ENCODE peak calls at places on chromosomes 13 and 19, in ten cellular contexts. P is neuronal stem cell, F is transverse colon, N is iPS DF 6.9, V is HCT116, Y is mucosa of descending colon, G is aorta, C is fibroblast of lung, S is ascending aorta, W is left ventricle myocardium inferior. Z is an unnamed sample. For H3K4me1, the result is how much of the 10 kb centered on the place peaks cover.

GRCh38 chr19:46147791-46148288 is at the start of gene IGFL2:
- DNase-seq in V (peak), G (no peak), P (no peak), F (no peak), Y (no peak), C (no peak), W (no peak), S (no peak), N (no peak), Z (no peak)

GRCh38 chr19:11361037-11361770 is 6.0 kb downstream of the PLPPR2 start:
- DNase-seq in P (peak), N (no peak), G (no peak), F (peak), S (no peak), V (no peak), W (no peak), C (no peak), Y (peak), Z (no peak)

GRCh38 chr13:75636339-75637095 is 387 bp downstream of the LMO7 start:
- DNase-seq in N (no peak), F (peak), V (no peak), Y (peak), C (peak), S (peak), G (peak), P (peak), W (peak), Z (peak)

GRCh38 chr13:40971321-40971720 is 47.8 kb downstream of the ELF1 start:
- DNase-seq in N (no peak), P (no peak), V (no peak), W (no peak), S (no peak), C (no peak), F (no peak), Y (no peak), G (no peak), Z (no peak)

GRCh38 chr19:39937094-39937493 is 2.7 kb upstream of the FCGBP start:
- DNase-seq in G (no peak), V (no peak), S (no peak), N (no peak), Y (no peak), P (no peak), C (no peak), F (no peak), W (no peak), Z (no peak)

GRCh38 chr13:28597641-28598040 is 61.3 kb upstream of the POMP start:
- DNase-seq in S (no peak), C (peak), V (no peak), Y (no peak), P (no peak), W (no peak), N (no peak), G (no peak), F (no peak), Z (no peak)

GRCh38 chr19:1238373-1239303 is 833 bp upstream of the CBARP start:
- DNase-seq in C (no peak), G (no peak), S (no peak), W (no peak), F (no peak), N (no peak), Y (no peak), V (no peak), P (no peak), Z (no peak)

GRCh38 chr19:17522988-17523872 is 11.8 kb downstream of the PGLS start:
- DNase-seq in S (peak), C (no peak), W (peak), Y (peak), G (no peak), V (no peak), N (no peak), F (peak), P (no peak), Z (no peak)

GRCh38 chr13:28716511-28716910 is 2.3 kb downstream of the SLC46A3 start:
- DNase-seq in W (peak), F (peak), P (no peak), Y (peak), V (peak), S (peak), G (no peak), C (peak), N (no peak), Z (no peak)

GRCh38 chr13:76016799-76017198 is 380.7 kb downstream of the LMO7 start:
- DNase-seq in S (no peak), C (peak), Y (no peak), G (no peak), N (peak), F (peak), W (no peak), P (peak), V (peak), Z (peak)

GRCh38 chr19:38877781-38878574 is at the start of gene RINL:
- DNase-seq in Y (peak), S (no peak), G (no peak), V (no peak), C (no peak), F (peak), W (no peak), P (no peak), N (no peak), Z (no peak)

GRCh38 chr19:13920940-13921744 is 15.1 kb downstream of the CC2D1A start:
- DNase-seq in W (no peak), S (no peak), C (peak), V (peak), N (no peak), G (no peak), Y (no peak), F (no peak), P (no peak), Z (peak)

GRCh38 chr19:39677931-39678889 is 22.5 kb downstream of the LGALS16 start:
- DNase-seq in W (no peak), N (no peak), F (no peak), V (no peak), C (no peak), Y (no peak), P (no peak), S (no peak), G (no peak), Z (no peak)

GRCh38 chr19:30670562-30671513 is 298.7 kb downstream of the ZNF536 start:
- DNase-seq in F (no peak), V (no peak), P (no peak), C (no peak), W (no peak), G (peak), S (peak), N (no peak), Y (no peak), Z (no peak)

GRCh38 chr19:38720559-38721236 is 23.6 kb downstream of the CAPN12 start:
- DNase-seq in V (no peak), C (no peak), Y (no peak), N (no peak), G (no peak), F (no peak), P (no peak), S (no peak), W (no peak), Z (no peak)

GRCh38 chr13:25860862-25861261 is 191.0 kb downstream of the SHISA2 start:
- DNase-seq in W (no peak), P (no peak), C (peak), N (no peak), Y (no peak), V (no peak), G (no peak), S (no peak), F (no peak), Z (no peak)

GRCh38 chr13:25847145-25847544 is 204.7 kb downstream of the SHISA2 start:
- DNase-seq in S (no peak), V (no peak), C (no peak), G (no peak), N (no peak), W (no peak), P (no peak), F (no peak), Y (no peak), Z (no peak)

GRCh38 chr19:48239582-48240141 is 16.1 kb downstream of the CARD8 start:
- DNase-seq in N (no peak), C (no peak), Y (no peak), F (no peak), V (no peak), S (no peak), W (no peak), P (no peak), G (no peak), Z (no peak)

GRCh38 chr19:44718441-44719261 is 19.7 kb downstream of the CEACAM16 start:
- DNase-seq in V (no peak), W (peak), G (peak), S (peak), Y (no peak), C (peak), F (peak), P (peak), N (peak), Z (peak)

GRCh38 chr13:85462792-85463425 is 336.3 kb downstream of the SLITRK6 start:
- DNase-seq in P (no peak), C (no peak), S (no peak), W (no peak), V (no peak), N (no peak), Y (no peak), F (no peak), G (no peak), Z (no peak)

GRCh38 chr19:29105629-29106352 is 107.2 kb downstream of the UQCRFS1 start:
- DNase-seq in S (no peak), Y (no peak), P (no peak), F (no peak), N (no peak), C (no peak), G (peak), V (no peak), W (no peak), Z (no peak)

GRCh38 chr13:27622881-27623280 is 1.2 kb downstream of the POLR1D start:
- DNase-seq in G (no peak), C (no peak), P (no peak), N (no peak), Y (no peak), W (no peak), F (no peak), S (no peak), V (no peak), Z (no peak)

GRCh38 chr19:41945135-41945766 is 13.9 kb downstream of the RABAC1 start:
- DNase-seq in S (no peak), W (no peak), G (no peak), C (no peak), P (no peak), F (peak), N (no peak), Y (peak), V (no peak), Z (no peak)

DNA sequence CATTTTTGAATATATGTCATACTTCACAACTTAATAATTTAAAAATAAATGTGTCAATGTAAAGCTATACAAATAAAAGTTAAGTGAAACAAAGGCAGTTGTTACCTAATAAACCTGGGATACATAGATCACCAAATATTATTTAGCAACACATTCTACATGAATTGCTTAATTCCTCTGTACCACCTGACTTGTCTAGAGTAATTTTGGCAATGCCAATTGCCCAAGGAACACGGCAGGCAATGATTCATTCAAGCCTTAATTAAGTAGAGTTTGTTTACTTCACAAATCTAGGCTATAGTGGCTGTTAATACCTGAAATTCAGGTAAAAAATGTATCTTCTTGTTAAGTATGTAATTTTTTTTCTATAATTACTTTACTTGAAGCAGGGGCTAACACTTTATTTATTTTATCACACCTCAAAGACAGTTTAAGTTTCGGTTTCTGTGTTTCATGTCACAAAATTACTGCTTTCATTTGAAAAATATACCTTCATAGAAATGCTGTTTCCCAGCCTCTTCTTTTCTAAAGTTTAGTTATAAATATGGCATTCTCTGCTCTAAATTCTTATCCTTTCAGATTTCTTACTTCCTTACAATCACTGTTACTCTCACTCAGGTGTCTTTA is 705.7 kb downstream of the SLITRK5 start:
- DNase-seq in F (no peak), V (no peak), N (no peak), G (no peak), P (no peak), W (no peak), S (no peak), Y (no peak), C (no peak), Z (no peak)
- H3K4me3 ChIP-seq in F (no peak), V (no peak), N (no peak), G (no peak), P (no peak), W (no peak), S (no peak), Y (no peak), C (no peak), Z (no peak)

DNA sequence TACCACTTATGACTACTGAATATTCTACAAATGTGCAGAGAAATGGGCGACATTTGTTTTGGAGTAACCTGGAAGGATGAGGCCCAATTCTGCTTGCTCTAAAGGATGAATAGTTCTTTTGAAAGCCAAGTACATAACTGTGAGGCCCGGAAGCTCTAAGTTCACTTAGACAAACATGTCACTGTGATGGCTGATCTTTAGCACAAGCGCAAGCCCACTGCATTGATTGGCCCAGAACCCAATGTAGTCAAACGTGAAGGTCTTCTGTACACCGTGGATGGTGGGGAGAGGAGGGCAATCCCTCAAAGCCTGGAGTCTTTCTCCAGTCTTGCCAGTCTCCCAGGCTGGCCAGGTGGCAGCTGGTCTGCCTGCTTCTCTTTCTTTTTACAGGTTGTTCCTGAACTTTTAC is 139.6 kb downstream of the RFC3 start:
- DNase-seq in N (no peak), C (no peak), P (no peak), F (no peak), G (no peak), S (no peak), Y (no peak), V (no peak), W (no peak), Z (no peak)
- H3K4me1 ChIP-seq in N (under half), C (under half), P (under half), F (under half), G (under half), S (under half), Y (under half), V (under half), W (under half), Z (under half)

GRCh38 chr19:55673465-55673864 is 1.6 kb upstream of the EPN1 start:
- DNase-seq in F (no peak), V (no peak), N (no peak), G (no peak), S (no peak), P (no peak), W (no peak), C (no peak), Y (no peak), Z (no peak)
- H3K4me3 ChIP-seq in F (no peak), V (no peak), N (no peak), G (no peak), S (no peak), P (no peak), W (no peak), C (no peak), Y (no peak), Z (no peak)

DNA sequence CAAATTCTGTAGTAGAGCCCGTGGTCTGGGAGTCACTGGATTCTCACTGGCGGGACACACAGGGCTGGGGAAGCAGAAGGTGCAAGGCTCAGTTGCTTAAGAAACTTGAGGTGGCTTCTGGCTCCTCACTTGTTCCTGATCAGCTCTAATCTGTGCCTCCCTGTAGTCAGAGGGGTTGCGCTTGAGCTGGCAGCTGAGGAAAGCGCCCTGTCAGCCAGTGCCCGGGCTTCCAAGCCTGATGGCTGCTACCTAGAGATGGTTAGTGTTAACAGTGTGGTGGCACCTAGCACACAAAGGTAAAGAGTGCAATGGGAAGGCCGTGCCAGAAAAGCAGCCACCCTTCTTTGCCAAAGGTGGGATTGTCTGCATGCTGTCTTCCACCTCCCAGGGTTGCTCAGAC is 8.8 kb downstream of the HNRNPM start:
- DNase-seq in C (no peak), P (no peak), Y (no peak), V (no peak), W (no peak), G (no peak), S (no peak), F (no peak), N (no peak), Z (no peak)
- H3K4me1 ChIP-seq in C (under half), P (under half), Y (under half), V (under half), W (half or more), G (under half), S (under half), F (under half), N (under half), Z (under half)

GRCh38 chr13:109787135-109787954 is 962 bp upstream of the IRS2 start:
- DNase-seq in C (no peak), N (no peak), P (peak), W (peak), Y (peak), F (peak), S (peak), G (peak), V (no peak), Z (peak)
- H3K4me3 ChIP-seq in C (peak), N (peak), P (peak), W (peak), Y (peak), F (peak), S (peak), G (peak), V (peak), Z (peak)

GRCh38 chr19:19448238-19448544 is 42.7 kb downstream of the GATAD2A start:
- DNase-seq in V (no peak), S (no peak), W (no peak), N (no peak), C (no peak), Y (no peak), P (no peak), F (no peak), G (no peak), Z (no peak)

GRCh38 chr19:19447536-19448237 is 42.2 kb downstream of the GATAD2A start:
- DNase-seq in Y (no peak), N (no peak), V (no peak), W (no peak), C (no peak), P (no peak), S (no peak), F (no peak), G (no peak), Z (no peak)

GRCh38 chr19:19453129-19453461 is 47.6 kb downstream of the GATAD2A start:
- DNase-seq in F (no peak), G (no peak), N (no peak), V (no peak), W (no peak), S (no peak), C (no peak), P (no peak), Y (peak), Z (no peak)

GRCh38 chr19:19452241-19453128 is 47.0 kb downstream of the GATAD2A start:
- DNase-seq in V (no peak), N (no peak), S (no peak), G (no peak), W (no peak), C (no peak), F (peak), Y (no peak), P (no peak), Z (no peak)

DNA sequence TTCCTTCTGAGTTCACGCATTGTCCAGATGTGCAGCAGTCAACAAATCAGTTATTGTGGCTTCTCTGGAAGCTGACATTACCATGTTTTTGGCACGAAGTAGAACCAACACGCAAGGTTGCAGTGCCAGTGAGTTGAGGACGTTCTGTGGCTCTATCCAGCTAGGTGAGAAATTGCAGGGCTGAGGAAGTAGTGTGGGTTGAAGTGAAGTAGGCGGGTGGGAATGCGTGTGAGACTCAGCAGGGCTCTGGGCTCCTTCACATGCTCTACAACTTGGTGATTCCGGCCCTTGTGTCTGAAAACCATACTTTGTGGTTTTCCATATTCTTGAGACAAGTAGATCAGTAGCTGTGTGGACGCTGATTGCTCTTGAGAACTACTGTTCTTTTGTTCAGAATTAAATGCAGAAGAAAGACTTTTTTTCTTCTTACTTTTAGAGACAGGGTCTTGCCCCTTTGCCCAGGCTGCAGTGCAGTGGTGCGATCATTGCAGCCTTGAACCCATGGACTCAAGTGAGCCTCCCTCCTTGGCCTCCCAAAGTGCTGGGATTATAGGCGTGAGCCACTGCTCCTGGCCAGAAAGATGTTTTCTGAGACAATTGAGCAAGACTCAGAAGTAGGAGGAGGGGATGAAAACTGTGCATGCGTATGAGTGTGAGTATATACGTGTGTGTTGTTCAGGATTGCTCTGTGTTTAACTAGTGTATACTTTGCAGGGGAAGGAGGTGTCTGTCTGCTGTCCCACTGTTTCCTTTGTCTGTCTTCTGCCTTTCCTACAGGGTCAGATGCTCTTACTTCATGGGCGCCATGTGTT is 46.2 kb downstream of the GATAD2A start:
- DNase-seq in F (no peak), Y (no peak), C (no peak), W (no peak), G (no peak), S (no peak), N (no peak), P (no peak), V (no peak), Z (no peak)
- H3K4me1 ChIP-seq in F (under half), Y (under half), C (under half), W (half or more), G (under half), S (under half), N (under half), P (under half), V (under half), Z (under half)